ENCODE peak calls at places on chromosomes 13 and 19, in four cellular contexts. M is right atrium auricular region, U is neural progenitor cell, A is endothelial cell. S is an unnamed sample.

GRCh38 chr19:48487944-48488343 is 18.8 kb downstream of the CYTH2 start:
- DNase-seq in A (no peak), U (no peak), M (no peak), S (no peak)

GRCh38 chr19:1069009-1069779 is 2.2 kb downstream of the ARHGAP45 start:
- DNase-seq in M (peak), U (no peak), A (no peak), S (no peak)

GRCh38 chr13:27280841-27281240 is 10.2 kb downstream of the RASL11A start:
- DNase-seq in A (no peak), M (no peak), U (no peak), S (no peak)

GRCh38 chr13:27997904-27998522 is 9.5 kb upstream of the URAD start:
- DNase-seq in M (no peak), U (peak), A (peak), S (peak)

GRCh38 chr13:35723061-35723461 is 246.6 kb upstream of the MAB21L1 start:
- DNase-seq in A (no peak), M (no peak), U (no peak), S (no peak)

GRCh38 chr13:41678320-41678719 is 221.0 kb downstream of the RGCC start:
- DNase-seq in U (no peak), M (no peak), A (no peak), S (no peak)

GRCh38 chr13:98405107-98405571 is 171.8 kb downstream of the STK24 start:
- DNase-seq in A (no peak), U (peak), M (no peak), S (peak)

GRCh38 chr19:49987159-49987698 is 26.3 kb upstream of the SIGLEC11 start:
- DNase-seq in A (peak), M (peak), U (peak), S (peak)

GRCh38 chr19:49363265-49364082 is at the start of gene DKKL1:
- DNase-seq in U (peak), A (peak), M (peak), S (peak)

GRCh38 chr13:51355217-51355616 is 15.7 kb downstream of the SERPINE3 start:
- DNase-seq in A (no peak), M (no peak), U (no peak), S (no peak)

GRCh38 chr19:3403489-3404323 is 37.3 kb downstream of the NFIC start:
- DNase-seq in M (peak), A (no peak), U (no peak), S (no peak)

GRCh38 chr19:2495130-2495641 is 19.3 kb downstream of the GADD45B start:
- DNase-seq in M (peak), U (peak), A (no peak), S (no peak)

GRCh38 chr13:80336335-80336734 is 4.6 kb downstream of the SPRY2 start:
- DNase-seq in U (no peak), A (no peak), M (no peak), S (no peak)

GRCh38 chr19:30236006-30236405 is 136.2 kb upstream of the ZNF536 start:
- DNase-seq in M (no peak), U (peak), A (no peak), S (peak)

GRCh38 chr13:113729329-113730019 is 29.6 kb upstream of the TMEM255B start:
- DNase-seq in U (no peak), A (no peak), M (no peak), S (no peak)

GRCh38 chr19:41815301-41815700 is 18.9 kb downstream of the CEACAM3 start:
- DNase-seq in A (no peak), U (no peak), M (no peak), S (no peak)

GRCh38 chr13:102018716-102019115 is 383.1 kb downstream of the FGF14 start:
- DNase-seq in M (no peak), U (no peak), A (no peak), S (no peak)

GRCh38 chr13:44368062-44368591 is 5.5 kb upstream of the SERP2 start:
- DNase-seq in A (no peak), M (no peak), U (no peak), S (no peak)

GRCh38 chr13:75704942-75705320 is 68.8 kb downstream of the LMO7 start:
- DNase-seq in U (no peak), M (no peak), A (no peak), S (no peak)

GRCh38 chr19:7676854-7677253 is at the start of gene MCEMP1:
- DNase-seq in M (no peak), A (no peak), U (no peak), S (no peak)

GRCh38 chr19:7677664-7678311 is 898 bp downstream of the MCEMP1 start:
- DNase-seq in A (no peak), U (no peak), M (no peak), S (no peak)

GRCh38 chr19:7680606-7681335 is at the start of gene TRAPPC5:
- DNase-seq in M (peak), U (peak), A (peak), S (peak)

GRCh38 chr19:7679771-7680605 is 645 bp upstream of the TRAPPC5 start:
- DNase-seq in U (no peak), A (no peak), M (no peak), S (no peak)

GRCh38 chr19:7679017-7679720 is 1.5 kb upstream of the TRAPPC5 start:
- DNase-seq in M (no peak), U (no peak), A (no peak), S (no peak)
- TF ChIP-seq CTCF in M (no peak), U (no peak), A (no peak), S (no peak)

GRCh38 chr13:91242652-91243051 is 104.8 kb upstream of the MIR17HG start:
- DNase-seq in M (no peak), A (no peak), U (no peak), S (no peak)

GRCh38 chr13:91245283-91245682 is 102.2 kb upstream of the MIR17HG start:
- DNase-seq in U (no peak), A (no peak), M (no peak), S (no peak)

GRCh38 chr13:91249370-91249769 is 98.1 kb upstream of the MIR17HG start:
- DNase-seq in A (no peak), U (no peak), M (no peak), S (no peak)

GRCh38 chr13:91248249-91248648 is 99.2 kb upstream of the MIR17HG start:
- DNase-seq in U (no peak), A (no peak), M (no peak), S (no peak)

GRCh38 chr13:91247768-91248167 is 99.7 kb upstream of the MIR17HG start:
- DNase-seq in M (no peak), U (no peak), A (no peak), S (no peak)
- TF ChIP-seq CTCF in M (no peak), U (peak), A (no peak), S (peak)

DNA sequence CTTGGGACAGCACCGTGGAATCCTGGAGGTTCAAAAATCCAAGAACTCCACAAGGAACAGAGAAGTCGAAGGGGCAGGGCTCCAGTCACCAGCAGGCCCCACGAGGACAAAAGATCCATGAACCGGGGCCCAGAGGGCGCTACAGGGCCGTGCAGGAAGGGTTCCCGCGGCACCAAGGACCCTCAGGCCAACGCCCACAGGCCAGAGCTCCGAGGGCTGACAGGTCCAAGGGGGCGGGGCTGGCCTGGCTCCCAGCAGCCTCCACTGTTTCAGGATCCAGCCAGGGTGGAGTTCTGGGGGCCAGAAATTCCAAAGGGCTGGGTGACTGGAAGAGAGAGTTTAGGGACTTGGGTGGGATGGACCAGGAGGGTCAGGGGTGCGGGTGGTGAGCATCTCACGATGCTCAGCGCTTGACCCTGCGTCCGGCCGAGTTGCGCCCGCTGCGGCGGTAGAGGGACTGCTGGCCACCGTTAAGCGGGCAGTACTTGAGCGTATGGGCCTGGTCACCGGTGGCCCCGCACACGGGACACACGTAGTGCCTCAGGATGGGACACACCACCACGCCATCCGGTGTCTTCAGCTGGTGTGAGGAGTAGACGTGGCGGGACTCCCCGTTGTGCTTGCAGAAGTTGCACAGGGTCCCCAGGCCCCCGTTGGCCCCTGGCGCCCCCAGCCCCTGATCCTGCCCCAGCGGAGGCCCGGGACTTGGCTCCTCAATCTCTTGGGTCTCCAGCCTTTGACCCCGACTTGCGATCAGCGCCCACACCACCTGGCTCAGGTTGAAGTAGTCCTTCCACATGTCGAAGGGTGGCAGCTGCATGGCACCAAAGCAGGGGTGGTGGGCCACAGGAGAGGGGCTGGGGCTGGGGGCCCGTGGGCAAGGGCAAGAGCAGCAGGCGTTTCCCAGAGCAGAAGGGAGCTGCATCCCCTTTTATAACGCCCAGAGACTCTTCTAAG is at the start of gene NANOS2:
- DNase-seq in M (no peak), U (peak), A (peak), S (peak)
- TF ChIP-seq CTCF in M (peak), U (peak), A (no peak), S (peak)

GRCh38 chr19:15197275-15198005 is 3.4 kb downstream of the NOTCH3 start:
- DNase-seq in A (no peak), U (no peak), M (no peak), S (no peak)

GRCh38 chr19:15196683-15197005 is 4.2 kb downstream of the NOTCH3 start:
- DNase-seq in A (no peak), M (no peak), U (no peak), S (no peak)

GRCh38 chr19:15194938-15195337 is 5.9 kb downstream of the NOTCH3 start:
- DNase-seq in U (no peak), M (no peak), A (no peak), S (no peak)

GRCh38 chr19:15195987-15196682 is 4.7 kb downstream of the NOTCH3 start:
- DNase-seq in U (peak), M (no peak), A (no peak), S (peak)

DNA sequence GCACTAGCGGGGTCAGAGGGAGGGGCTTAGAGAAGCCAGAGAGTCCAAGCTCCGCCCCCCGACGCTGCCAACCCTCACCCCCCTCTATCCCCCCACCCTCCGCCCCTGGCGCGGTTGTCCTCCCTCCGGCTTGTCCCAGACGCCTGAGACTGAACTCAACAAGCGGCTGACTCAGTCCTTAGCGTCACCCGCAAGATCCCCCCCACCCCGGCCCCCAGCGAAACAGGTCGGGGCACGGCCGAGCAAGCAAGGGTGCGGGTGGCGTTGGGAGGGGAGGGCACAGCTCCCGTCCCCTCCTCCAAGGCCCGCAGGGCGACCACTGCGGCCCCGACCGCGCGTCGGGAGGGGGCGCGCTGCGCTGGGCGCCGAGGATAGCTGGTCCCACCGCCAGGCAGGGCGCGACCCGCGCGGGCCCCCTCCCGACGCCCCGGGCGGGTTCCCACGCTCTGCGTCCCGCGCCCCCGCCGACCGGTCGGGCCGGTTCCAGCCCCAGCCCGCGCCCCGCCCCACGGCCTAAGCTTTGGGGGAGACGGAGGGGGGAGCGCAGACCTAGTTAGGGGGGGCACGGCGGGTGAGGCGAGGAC is 5.3 kb downstream of the NOTCH3 start:
- DNase-seq in U (peak), A (peak), M (no peak), S (peak)
- TF ChIP-seq CTCF in U (peak), A (no peak), M (peak), S (no peak)

S was measured in nephron progenitor cell.